ENCODE peak calls at places on chromosomes 5 and 9, in eight cellular contexts. Y is Karpas-422, R is psoas muscle, N is aorta, U is neuronal stem cell, Z is thoracic aorta, S is osteoblast, T is IMR-90. X is an unnamed sample.

GRCh38 chr5:95836544-95836943 is 14.0 kb upstream of the GLRX start:
- DNase-seq in U (no peak), T (no peak), S (no peak), Z (no peak), R (no peak), N (no peak), Y (peak; percentile 24), X (no peak)

GRCh38 chr9:115000217-115000639 is 69.8 kb upstream of the TNFSF8 start:
- DNase-seq in N (no peak), Y (no peak), R (no peak), T (no peak), U (no peak), S (no peak), Z (no peak), X (no peak)

GRCh38 chr9:115182264-115182663 is 64.3 kb upstream of the TNC start:
- DNase-seq in N (no peak), Z (no peak), U (no peak), S (no peak), T (no peak), R (no peak), Y (no peak), X (no peak)

GRCh38 chr9:121529237-121529987 is 29.8 kb upstream of the GGTA1 start:
- DNase-seq in T (peak; percentile 99), N (peak; percentile 98), R (peak; percentile 96), U (no peak), S (peak; percentile 97), Z (peak; percentile 90), Y (no peak), X (peak; percentile 4)

GRCh38 chr9:33388110-33388994 is 14.0 kb downstream of the AQP7 start:
- DNase-seq in Z (no peak), R (no peak), T (no peak), S (no peak), N (no peak), U (no peak), Y (no peak), X (no peak)

GRCh38 chr9:7273575-7273974 is 515.8 kb downstream of the KDM4C start:
- DNase-seq in R (no peak), S (no peak), N (no peak), Y (no peak), Z (no peak), T (peak; percentile 40), U (no peak), X (no peak)

GRCh38 chr5:14869286-14870164 is 2.1 kb downstream of the ANKH start:
- DNase-seq in Z (no peak), S (peak; percentile 53), Y (no peak), U (no peak), R (no peak), T (no peak), N (no peak), X (no peak)

GRCh38 chr5:17219006-17219422 is 1.6 kb downstream of the BASP1 start:
- DNase-seq in U (peak; percentile 64), R (no peak), S (peak; percentile 66), Y (peak; percentile 56), T (no peak), N (peak; percentile 77), Z (no peak), X (peak; percentile 60)

GRCh38 chr9:36154213-36154952 is 14.8 kb upstream of the CCIN start:
- DNase-seq in N (no peak), S (no peak), U (no peak), T (peak; percentile 71), Z (no peak), Y (no peak), R (no peak), X (no peak)

GRCh38 chr5:659496-660263 is 33.5 kb downstream of the TPPP start:
- DNase-seq in Z (no peak), S (no peak), N (no peak), T (no peak), R (no peak), U (no peak), Y (no peak), X (no peak)

DNA sequence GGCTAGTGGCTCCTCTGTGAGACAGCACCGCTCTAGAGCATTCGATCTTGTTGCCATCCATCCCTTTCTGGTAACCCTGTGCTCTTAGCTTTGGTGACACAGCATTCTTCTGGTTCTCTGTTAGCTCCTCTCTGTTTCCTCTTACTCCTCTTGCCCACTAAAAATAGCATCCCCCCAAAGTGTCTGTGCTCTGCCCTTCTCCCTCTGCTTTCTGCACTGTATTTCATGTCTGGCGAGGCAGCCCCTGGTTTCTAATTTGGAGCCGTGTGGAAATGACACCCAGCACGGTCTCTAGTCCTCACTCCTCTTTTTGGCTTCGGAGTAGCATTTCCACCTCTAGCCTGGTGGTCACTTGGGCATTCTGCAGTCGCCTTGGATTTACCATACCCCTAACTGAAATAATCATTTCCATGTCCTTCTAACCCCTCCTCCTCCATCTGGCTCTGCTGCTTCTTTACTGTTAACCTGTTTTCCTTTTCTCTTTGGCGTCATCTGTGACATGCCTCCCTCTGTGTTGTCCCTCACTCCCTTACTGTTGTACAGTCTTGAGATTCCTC is 23.8 kb downstream of the NPR3 start:
- DNase-seq in R (no peak), N (no peak), Z (no peak), T (no peak), Y (no peak), U (no peak), S (no peak), X (no peak)
- H3K4me3 ChIP-seq in R (peak overlapping the region; percentile 8), N (no peak overlapping the region), Z (no peak overlapping the region), T (no peak overlapping the region), Y (no peak overlapping the region), U (no peak overlapping the region), S (no peak overlapping the region), X (no peak overlapping the region)

GRCh38 chr9:130237763-130238524 is 27.6 kb upstream of the HMCN2 start:
- DNase-seq in R (no peak), N (peak; percentile 69), U (no peak), S (no peak), Y (no peak), Z (no peak), T (no peak), X (no peak)

GRCh38 chr9:130234340-130235260 is 31.0 kb upstream of the HMCN2 start:
- DNase-seq in R (peak; percentile 51), S (peak; percentile 80), T (peak; percentile 72), Z (no peak), U (no peak), N (peak; percentile 73), Y (no peak), X (no peak)

GRCh38 chr9:130235558-130236435 is 29.8 kb upstream of the HMCN2 start:
- DNase-seq in R (peak; percentile 82), S (peak; percentile 93), Y (peak; percentile 84), U (peak; percentile 80), Z (no peak), N (peak; percentile 93), T (peak; percentile 50), X (peak; percentile 77)

GRCh38 chr9:130237071-130237470 is 28.5 kb upstream of the HMCN2 start:
- DNase-seq in Y (no peak), S (no peak), T (no peak), U (no peak), R (no peak), N (peak; percentile 55), Z (no peak), X (peak; percentile 96)

GRCh38 chr9:130236436-130236985 is 29.0 kb upstream of the HMCN2 start:
- DNase-seq in Z (no peak), Y (no peak), R (no peak), S (no peak), N (peak; percentile 39), U (no peak), T (no peak), X (peak; percentile 75)
- H3K4me1 ChIP-seq in Z (peaks cover 4% of the 10 kb centered on the region), Y (peaks cover 10% of the 10 kb centered on the region), R (no peaks in the 10 kb centered on the region), S (peaks cover 15% of the 10 kb centered on the region), N (no peaks in the 10 kb centered on the region), U (peaks cover 14% of the 10 kb centered on the region), T (peaks cover 8% of the 10 kb centered on the region), X (peaks cover 50% of the 10 kb centered on the region)

DNA sequence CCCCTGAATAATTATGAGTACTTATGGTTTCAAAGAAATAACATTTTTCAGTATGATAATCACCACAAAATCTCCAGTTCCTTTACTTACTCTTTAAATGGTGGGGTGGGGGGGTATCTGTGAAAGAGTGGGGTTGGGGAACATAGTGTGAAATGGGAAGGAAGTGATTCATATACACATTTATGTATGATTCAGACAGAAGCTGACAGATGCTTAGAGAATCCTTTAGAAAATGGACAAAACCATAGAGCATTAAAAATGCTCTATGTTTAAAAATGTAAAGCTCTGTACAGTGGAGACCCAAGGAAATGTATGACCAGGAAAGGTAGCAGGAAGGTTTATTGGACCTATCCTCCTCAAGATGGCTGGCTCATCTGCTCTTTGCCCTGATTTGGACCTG is 267.5 kb upstream of the GRIA1 start:
- DNase-seq in U (no peak), N (no peak), S (no peak), T (no peak), Z (no peak), R (no peak), Y (no peak), X (peak; percentile 4)
- H3K9me3 ChIP-seq in U (no peaks in the 10 kb centered on the region), N (no peaks in the 10 kb centered on the region), S (no peaks in the 10 kb centered on the region), T (peaks cover 8% of the 10 kb centered on the region), Z (peaks cover 6% of the 10 kb centered on the region), R (peaks cover 11% of the 10 kb centered on the region), Y (no peaks in the 10 kb centered on the region), X (peaks cover 10% of the 10 kb centered on the region)

GRCh38 chr5:50966986-50967385 is 300.5 kb downstream of the PARP8 start:
- DNase-seq in R (no peak), S (no peak), Y (no peak), Z (no peak), N (no peak), T (no peak), U (peak; percentile 29), X (no peak)

GRCh38 chr5:50965621-50966362 is 299.4 kb downstream of the PARP8 start:
- DNase-seq in N (no peak), T (no peak), R (no peak), S (no peak), Z (no peak), U (peak; percentile 31), Y (no peak), X (no peak)

GRCh38 chr5:50968296-50969206 is 302.1 kb downstream of the PARP8 start:
- DNase-seq in R (no peak), Z (no peak), N (no peak), T (no peak), Y (peak; percentile 16), U (peak; percentile 88), S (peak; percentile 80), X (peak; percentile 14)

GRCh38 chr5:50967388-50968039 is 301.1 kb downstream of the PARP8 start:
- DNase-seq in S (no peak), Z (no peak), Y (no peak), N (no peak), T (no peak), R (no peak), U (peak; percentile 35), X (no peak)

GRCh38 chr5:50969207-50970145 is 303.0 kb downstream of the PARP8 start:
- DNase-seq in Z (no peak), N (peak; percentile 70), R (peak; percentile 55), S (no peak), U (peak; percentile 24), Y (no peak), T (no peak), X (no peak)
- H3K4me3 ChIP-seq in Z (peak overlapping the region; percentile 67), N (peak overlapping the region; percentile 13), R (peak overlapping the region; percentile 55), S (peak overlapping the region; percentile 7), U (peak overlapping the region; percentile 68), Y (no peak overlapping the region), T (no peak overlapping the region), X (no peak overlapping the region)